ENCODE peak calls at places on chromosomes 7 and 10, in ten cellular contexts. T, J, F, L, D, C, K, X, I and U are unnamed samples.

GRCh38 chr7:151901313-151901669 is 24.4 kb upstream of the PRKAG2 start:
- DNase-seq in F (no peak), J (no peak), X (no peak), C (no peak), I (no peak), T (no peak), D (peak; percentile 28), K (no peak), L (no peak), U (no peak)

GRCh38 chr7:124411796-124412195 is 353.8 kb downstream of the GPR37 start:
- DNase-seq in I (no peak), J (no peak), L (no peak), T (no peak), C (no peak), D (no peak), K (no peak), F (no peak), X (no peak), U (no peak)

GRCh38 chr7:57867884-57868701 is 418.1 kb downstream of the ZNF716 start:
- DNase-seq in X (no peak), C (no peak), L (peak; percentile 34), K (no peak), T (no peak), I (no peak), D (no peak), F (no peak), J (no peak), U (no peak)

GRCh38 chr10:77578583-77579227 is 58.9 kb downstream of the KCNMA1 start:
- DNase-seq in X (peak; percentile 44), J (peak; percentile 37), C (no peak), T (peak; percentile 15), I (no peak), D (no peak), L (no peak), F (no peak), K (no peak), U (no peak)

GRCh38 chr7:50869108-50869716 is 86.5 kb upstream of the GRB10 start:
- DNase-seq in T (peak; percentile 68), L (no peak), K (no peak), F (peak; percentile 72), D (peak; percentile 72), X (no peak), C (no peak), J (peak; percentile 91), I (no peak), U (no peak)

GRCh38 chr10:491667-492424 is 197.6 kb downstream of the DIP2C start:
- DNase-seq in K (no peak), D (no peak), I (no peak), F (no peak), J (no peak), T (no peak), C (no peak), X (peak; percentile 64), L (no peak), U (no peak)

GRCh38 chr10:89555688-89556445 is 20.5 kb upstream of the SLC16A12 start:
- DNase-seq in D (no peak), L (no peak), F (peak; percentile 13), C (no peak), X (no peak), I (no peak), J (peak; percentile 33), K (no peak), T (peak; percentile 13), U (no peak)

GRCh38 chr7:84187813-84188212 is 6.8 kb downstream of the SEMA3A start:
- DNase-seq in I (no peak), L (no peak), T (no peak), J (no peak), D (no peak), F (no peak), C (no peak), K (no peak), X (no peak), U (no peak)

GRCh38 chr7:49137978-49138377 is 213.6 kb downstream of the CDC14C start:
- DNase-seq in T (no peak), D (no peak), I (no peak), X (no peak), L (no peak), F (no peak), C (no peak), K (no peak), J (no peak), U (no peak)

GRCh38 chr7:158816995-158817394 is 12.3 kb downstream of the ESYT2 start:
- DNase-seq in D (no peak), T (no peak), L (peak; percentile 73), X (no peak), C (no peak), J (no peak), F (peak; percentile 77), I (no peak), K (no peak), U (no peak)

GRCh38 chr10:49106451-49106850 is 8.9 kb downstream of the VSTM4 start:
- DNase-seq in J (no peak), T (peak; percentile 67), I (no peak), K (no peak), L (no peak), X (peak; percentile 83), D (peak; percentile 24), F (no peak), C (peak; percentile 82), U (no peak)

GRCh38 chr7:7696458-7697119 is 21.8 kb downstream of the RPA3 start:
- DNase-seq in K (no peak), J (peak; percentile 29), T (peak; percentile 63), F (peak; percentile 27), D (no peak), X (no peak), I (no peak), L (no peak), C (no peak), U (no peak)

GRCh38 chr10:14173391-14173705 is 157.4 kb downstream of the FRMD4A start:
- DNase-seq in L (no peak), C (no peak), J (no peak), X (no peak), D (no peak), F (no peak), K (no peak), T (peak; percentile 16), I (no peak), U (no peak)

GRCh38 chr10:101227765-101228681 is 1.2 kb downstream of the LBX1 start:
- DNase-seq in J (no peak), L (no peak), I (no peak), X (no peak), C (no peak), K (no peak), T (no peak), D (no peak), F (no peak), U (no peak)

GRCh38 chr7:1432411-1433082 is 26.7 kb downstream of the MICALL2 start:
- DNase-seq in X (peak; percentile 81), L (peak; percentile 81), J (peak; percentile 14), F (peak; percentile 90), K (peak; percentile 85), C (peak; percentile 80), D (peak; percentile 81), I (no peak), T (peak; percentile 31), U (no peak)
- TF ChIP-seq CTCF in X (peak; percentile 75), L (peak; percentile 100), J (peak; percentile 99), F (peak; percentile 100), K (peak; percentile 97), C (peak; percentile 87), D (peak; percentile 95), I (peak; percentile 96), T (peak; percentile 86), U (peak; percentile 99)

DNA sequence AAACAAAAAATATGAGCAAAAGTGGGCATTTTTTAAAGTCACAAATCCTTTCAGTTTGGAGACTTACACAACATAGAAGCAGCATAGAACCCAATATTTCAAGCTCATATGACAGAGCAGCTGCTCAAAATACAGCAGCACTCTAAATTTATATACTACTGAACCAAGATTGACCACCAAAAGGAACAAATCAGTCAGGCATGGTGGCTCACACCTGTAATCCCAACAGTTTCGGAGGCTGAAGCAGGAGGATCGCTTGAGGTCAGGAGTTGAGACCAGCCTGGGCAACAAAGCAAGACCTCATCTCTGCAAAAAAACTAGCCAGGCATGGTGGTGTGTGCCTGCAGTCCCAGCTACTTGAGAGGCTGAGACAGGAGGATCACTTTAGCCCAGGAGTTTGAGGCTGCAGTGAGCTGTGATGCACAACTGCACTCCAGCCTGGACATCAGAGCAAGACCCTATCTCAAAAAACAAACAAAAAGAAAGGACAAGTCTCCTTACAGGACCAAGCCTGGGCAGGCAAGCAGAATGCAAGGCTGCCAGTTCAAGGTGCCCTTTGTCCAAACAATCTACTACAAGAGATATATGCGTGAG is 40.0 kb downstream of the PARD3 start:
- DNase-seq in T (no peak), J (no peak), L (no peak), I (no peak), X (no peak), K (no peak), F (no peak), D (no peak), C (no peak), U (no peak)
- TF ChIP-seq CTCF in T (no peak), J (no peak), L (no peak), I (no peak), X (no peak), K (no peak), F (no peak), D (no peak), C (no peak), U (no peak)

DNA sequence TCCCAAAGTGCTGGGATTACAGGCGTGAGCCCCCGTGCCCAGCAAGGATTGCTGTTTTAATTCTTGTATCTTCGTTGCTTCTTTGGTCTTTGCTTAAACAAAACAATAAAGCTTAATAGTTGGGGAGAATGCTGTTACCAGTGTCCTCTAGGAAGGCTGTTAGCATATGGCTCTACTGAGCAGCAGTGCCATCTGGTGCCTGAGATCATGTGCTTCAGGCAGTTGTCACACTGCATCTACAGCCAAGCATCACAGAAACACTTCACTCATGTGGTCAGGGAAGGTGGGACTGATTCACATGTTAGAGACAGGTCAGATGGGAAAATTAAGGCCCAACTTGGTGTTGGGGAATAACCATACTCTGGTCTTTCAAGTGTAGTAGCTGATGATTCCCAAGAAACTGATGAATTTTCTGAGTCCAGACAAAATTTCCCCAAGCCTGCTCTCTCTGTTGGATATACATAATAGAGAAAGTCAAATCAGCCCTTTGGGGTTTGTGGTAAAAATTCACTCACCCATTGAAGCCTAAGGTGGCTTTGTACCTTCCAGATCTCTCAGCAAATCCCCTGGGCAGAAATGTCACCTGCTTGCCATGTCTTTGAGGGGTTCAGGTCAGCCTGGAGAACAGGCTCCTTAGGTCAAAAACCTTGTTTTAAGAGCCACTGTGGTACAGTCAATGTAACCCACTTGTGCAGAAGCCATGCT is 28.4 kb downstream of the UBE2D4 start:
- DNase-seq in I (no peak), D (peak; percentile 6), F (peak; percentile 43), L (no peak), J (peak; percentile 74), K (no peak), X (peak; percentile 1), T (peak; percentile 60), C (peak; percentile 62), U (no peak)
- TF ChIP-seq CTCF in I (peak; percentile 57), D (no peak), F (peak; percentile 53), L (peak; percentile 30), J (peak; percentile 78), K (peak; percentile 16), X (no peak), T (peak; percentile 68), C (peak; percentile 54), U (no peak)

DNA sequence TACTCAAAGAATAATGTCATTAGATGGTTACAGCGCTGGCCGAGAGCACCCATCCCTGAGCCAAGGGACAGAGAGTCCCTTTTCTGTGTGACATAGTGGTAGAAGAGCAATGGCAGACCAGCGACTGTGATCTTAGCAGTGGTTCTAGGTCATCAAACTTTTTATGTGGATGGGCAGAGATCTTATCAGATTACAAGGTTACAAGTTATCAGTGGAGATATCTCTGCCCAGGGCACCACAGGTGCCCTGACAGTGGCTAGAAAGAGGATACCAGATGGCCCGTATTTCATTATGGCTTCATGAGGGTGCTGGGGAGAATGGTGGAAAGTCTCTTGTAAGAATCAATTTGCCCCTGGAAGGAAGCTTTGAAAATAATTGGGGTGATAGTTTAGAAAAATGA is 62.7 kb downstream of the CYCS start:
- DNase-seq in K (no peak), L (no peak), I (no peak), D (no peak), J (no peak), X (no peak), F (no peak), C (no peak), T (no peak), U (no peak)
- TF ChIP-seq CTCF in K (no peak), L (no peak), I (no peak), D (no peak), J (no peak), X (no peak), F (no peak), C (no peak), T (no peak), U (no peak)